ENCODE peak calls at places on chromosomes 16 and 17, in ten cellular contexts. C is fibroblast of mammary gland, Y is body of pancreas, K is GM20000, B is breast epithelium, J is foreskin fibroblast, W is right atrium auricular region, T is testis, V is WTC11, H is A549. M is an unnamed sample.

GRCh38 chr16:71338193-71338592 is 20.3 kb upstream of the CALB2 start:
- DNase-seq in C (no peak), Y (no peak), K (no peak), B (no peak), J (no peak), W (no peak), T (no peak), V (no peak), H (no peak), M (no peak)

GRCh38 chr17:1108810-1109605 is 70.8 kb downstream of the ABR start:
- DNase-seq in C (peak), Y (peak), K (peak), B (no peak), J (peak), W (no peak), T (peak), V (peak), H (peak), M (no peak)

GRCh38 chr16:75225092-75225491 is 6.3 kb downstream of the CTRB1 start:
- DNase-seq in C (no peak), Y (peak), K (no peak), B (no peak), J (no peak), W (no peak), T (no peak), V (no peak), H (no peak), M (no peak)

GRCh38 chr17:6676802-6677157 is 25.2 kb downstream of the C17orf100 start:
- DNase-seq in C (no peak), Y (no peak), K (no peak), B (no peak), J (no peak), W (no peak), T (no peak), V (no peak), H (no peak), M (no peak)

GRCh38 chr16:53580038-53580802 is 77.2 kb upstream of the AKTIP start:
- DNase-seq in C (no peak), Y (no peak), K (no peak), B (no peak), J (no peak), W (no peak), T (no peak), V (no peak), H (no peak), M (no peak)

GRCh38 chr17:78272181-78272913 is 40.9 kb downstream of the TMEM235 start:
- DNase-seq in C (peak), Y (peak), K (peak), B (peak), J (no peak), W (peak), T (peak), V (peak), H (no peak), M (no peak)

GRCh38 chr17:2062571-2063183 is 7.8 kb downstream of the HIC1 start:
- DNase-seq in C (no peak), Y (no peak), K (no peak), B (no peak), J (no peak), W (no peak), T (no peak), V (no peak), H (no peak), M (no peak)

GRCh38 chr16:69833791-69834282 is 71.7 kb downstream of the WWP2 start:
- DNase-seq in C (no peak), Y (peak), K (no peak), B (no peak), J (no peak), W (no peak), T (no peak), V (no peak), H (no peak), M (no peak)

GRCh38 chr16:18942069-18942468 is 15.9 kb upstream of the SMG1 start:
- DNase-seq in C (no peak), Y (no peak), K (no peak), B (no peak), J (no peak), W (no peak), T (no peak), V (no peak), H (no peak), M (no peak)

GRCh38 chr17:82913304-82914043 is 73.7 kb upstream of the ZNF750 start:
- DNase-seq in C (no peak), Y (no peak), K (no peak), B (no peak), J (no peak), W (no peak), T (no peak), V (no peak), H (peak), M (no peak)

GRCh38 chr17:38789185-38789584 is 10.2 kb downstream of the PIP4K2B start:
- DNase-seq in C (peak), Y (no peak), K (no peak), B (no peak), J (peak), W (no peak), T (no peak), V (no peak), H (no peak), M (peak)

GRCh38 chr16:69195371-69196029 is 8.5 kb downstream of the SNTB2 start:
- DNase-seq in C (no peak), Y (no peak), K (no peak), B (no peak), J (no peak), W (peak), T (no peak), V (no peak), H (no peak), M (no peak)

GRCh38 chr16:68901910-68902309 is 58.6 kb downstream of the TANGO6 start:
- DNase-seq in C (peak), Y (no peak), K (no peak), B (no peak), J (peak), W (no peak), T (no peak), V (no peak), H (no peak), M (no peak)

GRCh38 chr17:4950075-4950756 is 703 bp upstream of the ENO3 start:
- DNase-seq in C (no peak), Y (peak), K (no peak), B (no peak), J (no peak), W (no peak), T (no peak), V (peak), H (peak), M (peak)

GRCh38 chr16:53829186-53829747 is 125.3 kb downstream of the FTO start:
- DNase-seq in C (peak), Y (no peak), K (no peak), B (no peak), J (peak), W (no peak), T (no peak), V (no peak), H (no peak), M (no peak)

GRCh38 chr16:80583466-80583865 is 42.7 kb downstream of the DYNLRB2 start:
- DNase-seq in C (peak), Y (peak), K (no peak), B (no peak), J (peak), W (no peak), T (no peak), V (no peak), H (no peak), M (no peak)

GRCh38 chr16:10741844-10742243 is 1.8 kb upstream of the NUBP1 start:
- DNase-seq in C (peak), Y (peak), K (no peak), B (no peak), J (no peak), W (no peak), T (no peak), V (no peak), H (no peak), M (peak)

GRCh38 chr17:28407130-28407973 is 1.3 kb upstream of the SLC46A1 start:
- DNase-seq in C (no peak), Y (no peak), K (no peak), B (peak), J (no peak), W (no peak), T (no peak), V (peak), H (no peak), M (no peak)

GRCh38 chr17:82463881-82464566 is 5.5 kb downstream of the NARF start:
- DNase-seq in C (no peak), Y (peak), K (no peak), B (no peak), J (no peak), W (no peak), T (no peak), V (no peak), H (no peak), M (no peak)

GRCh38 chr16:4599037-4599436 is 15.7 kb downstream of the UBALD1 start:
- DNase-seq in C (no peak), Y (no peak), K (no peak), B (no peak), J (no peak), W (no peak), T (no peak), V (no peak), H (no peak), M (no peak)

GRCh38 chr17:77581480-77581879 is 377.0 kb upstream of the TNRC6C start:
- DNase-seq in C (peak), Y (no peak), K (no peak), B (no peak), J (peak), W (no peak), T (no peak), V (no peak), H (no peak), M (no peak)

GRCh38 chr16:66660422-66661209 is 35.9 kb downstream of the CMTM4 start:
- DNase-seq in C (peak), Y (peak), K (no peak), B (peak), J (peak), W (peak), T (peak), V (peak), H (peak), M (peak)
- TF ChIP-seq CTCF in C (peak), Y (peak), K (no peak), B (no peak), J (peak), W (no peak), T (no peak), V (no peak), H (no peak), M (no peak)

GRCh38 chr17:79704691-79705090 is 26.1 kb upstream of the ENPP7 start:
- DNase-seq in C (no peak), Y (no peak), K (no peak), B (no peak), J (no peak), W (no peak), T (no peak), V (no peak), H (no peak), M (no peak)

GRCh38 chr17:79699386-79700036 is 31.2 kb upstream of the ENPP7 start:
- DNase-seq in C (no peak), Y (no peak), K (no peak), B (no peak), J (no peak), W (no peak), T (no peak), V (peak), H (no peak), M (no peak)

GRCh38 chr17:79702550-79703236 is 28.1 kb upstream of the ENPP7 start:
- DNase-seq in C (no peak), Y (no peak), K (no peak), B (no peak), J (no peak), W (no peak), T (no peak), V (no peak), H (no peak), M (no peak)

GRCh38 chr17:79700574-79700973 is 30.2 kb upstream of the ENPP7 start:
- DNase-seq in C (no peak), Y (no peak), K (no peak), B (no peak), J (no peak), W (no peak), T (no peak), V (no peak), H (no peak), M (no peak)

GRCh38 chr17:79702071-79702470 is 28.7 kb upstream of the ENPP7 start:
- DNase-seq in C (no peak), Y (no peak), K (no peak), B (no peak), J (no peak), W (no peak), T (no peak), V (peak), H (no peak), M (peak)
- TF ChIP-seq CTCF in C (no peak), Y (no peak), K (no peak), B (no peak), J (no peak), W (no peak), T (no peak), V (no peak), H (peak), M (peak)

GRCh38 chr16:14050297-14051027 is 20.7 kb upstream of the MRTFB start:
- DNase-seq in C (no peak), Y (no peak), K (no peak), B (peak), J (no peak), W (no peak), T (no peak), V (peak), H (peak), M (no peak)
- TF ChIP-seq CTCF in C (no peak), Y (no peak), K (no peak), B (no peak), J (no peak), W (no peak), T (no peak), V (no peak), H (no peak), M (no peak)

GRCh38 chr17:32350662-32351418 is 883 bp downstream of the ZNF207 start:
- DNase-seq in C (peak), Y (peak), K (peak), B (peak), J (peak), W (no peak), T (peak), V (no peak), H (no peak), M (no peak)
- TF ChIP-seq CTCF in C (no peak), Y (no peak), K (no peak), B (no peak), J (no peak), W (no peak), T (no peak), V (no peak), H (no peak), M (no peak)

GRCh38 chr16:57609541-57610401 is 18.7 kb upstream of the ADGRG1 start:
- DNase-seq in C (no peak), Y (peak), K (peak), B (peak), J (no peak), W (no peak), T (peak), V (no peak), H (no peak), M (no peak)
- TF ChIP-seq CTCF in C (no peak), Y (no peak), K (peak), B (no peak), J (no peak), W (peak), T (no peak), V (no peak), H (no peak), M (no peak)

GRCh38 chr16:89530401-89531381 is 22.5 kb downstream of the SPG7 start:
- DNase-seq in C (no peak), Y (no peak), K (no peak), B (no peak), J (no peak), W (no peak), T (no peak), V (no peak), H (no peak), M (no peak)
- TF ChIP-seq CTCF in C (no peak), Y (no peak), K (no peak), B (no peak), J (no peak), W (no peak), T (no peak), V (no peak), H (no peak), M (no peak)